ENCODE peak calls at places on chromosome 18, in seven cellular contexts. O is neural progenitor cell, U is K562, G is psoas muscle, L is body of pancreas, Q is right cardiac atrium, R is transverse colon. D is an unnamed sample.

GRCh38 chr18:21763846-21764646 is 23.5 kb downstream of the MIB1 start:
- DNase-seq in O (no peak), U (no peak), G (no peak), L (no peak), Q (no peak), R (no peak), D (no peak)

GRCh38 chr18:37138456-37138855 is 309.5 kb downstream of the KIAA1328 start:
- DNase-seq in O (no peak), U (no peak), G (no peak), L (no peak), Q (no peak), R (no peak), D (no peak)

GRCh38 chr18:58195278-58195721 is 151.3 kb downstream of the NEDD4L start:
- DNase-seq in O (peak; percentile 41), U (no peak), G (no peak), L (peak; percentile 74), Q (no peak), R (peak; percentile 64), D (peak; percentile 78)

GRCh38 chr18:26479686-26480079 is 68.7 kb downstream of the KCTD1 start:
- DNase-seq in O (no peak), U (no peak), G (no peak), L (no peak), Q (no peak), R (no peak), D (no peak)

GRCh38 chr18:45588284-45588683 is 27.0 kb upstream of the SLC14A2 start:
- DNase-seq in O (no peak), U (no peak), G (no peak), L (peak; percentile 10), Q (no peak), R (no peak), D (no peak)

GRCh38 chr18:45361148-45361851 is 254.0 kb upstream of the SLC14A2 start:
- DNase-seq in O (no peak), U (no peak), G (no peak), L (no peak), Q (peak; percentile 48), R (no peak), D (no peak)

GRCh38 chr18:41265047-41265446 is 690.0 kb upstream of the PIK3C3 start:
- DNase-seq in O (no peak), U (no peak), G (no peak), L (no peak), Q (no peak), R (no peak), D (no peak)

GRCh38 chr18:77098554-77099174 is 33.9 kb downstream of the MBP start:
- DNase-seq in O (no peak), U (no peak), G (no peak), L (no peak), Q (no peak), R (no peak), D (no peak)

GRCh38 chr18:10419420-10420103 is 34.9 kb upstream of the APCDD1 start:
- DNase-seq in O (no peak), U (peak; percentile 55), G (no peak), L (no peak), Q (no peak), R (no peak), D (no peak)

GRCh38 chr18:33804258-33804657 is 226.2 kb downstream of the ASXL3 start:
- DNase-seq in O (no peak), U (peak; percentile 2), G (no peak), L (no peak), Q (no peak), R (no peak), D (no peak)

GRCh38 chr18:49731421-49731841 is 81.9 kb downstream of the ACAA2 start:
- DNase-seq in O (no peak), U (no peak), G (no peak), L (no peak), Q (no peak), R (no peak), D (no peak)

GRCh38 chr18:58668211-58668610 is 3.1 kb upstream of the MALT1 start:
- DNase-seq in O (no peak), U (no peak), G (no peak), L (no peak), Q (no peak), R (no peak), D (no peak)

GRCh38 chr18:33946322-33946721 is 278.4 kb downstream of the NOL4 start:
- DNase-seq in O (no peak), U (no peak), G (no peak), L (no peak), Q (no peak), R (no peak), D (no peak)

GRCh38 chr18:56869189-56869777 is 218.1 kb downstream of the WDR7 start:
- DNase-seq in O (peak; percentile 51), U (peak; percentile 32), G (no peak), L (peak; percentile 52), Q (no peak), R (no peak), D (no peak)

GRCh38 chr18:23105581-23106219 is 29.6 kb upstream of the CABLES1 start:
- DNase-seq in O (no peak), U (no peak), G (no peak), L (no peak), Q (no peak), R (peak; percentile 68), D (no peak)

GRCh38 chr18:39506581-39506980 is 1941.0 kb upstream of the CELF4 start:
- DNase-seq in O (no peak), U (no peak), G (no peak), L (no peak), Q (no peak), R (no peak), D (no peak)

GRCh38 chr18:62637807-62638687 is 77.3 kb upstream of the PHLPP1 start:
- DNase-seq in O (peak; percentile 38), U (peak; percentile 71), G (no peak), L (peak; percentile 39), Q (no peak), R (peak; percentile 55), D (no peak)

GRCh38 chr18:44826418-44827259 is 146.0 kb downstream of the SETBP1 start:
- DNase-seq in O (peak; percentile 77), U (no peak), G (peak; percentile 63), L (peak; percentile 89), Q (peak; percentile 77), R (peak; percentile 81), D (peak; percentile 73)

GRCh38 chr18:48835119-48835518 is 115.6 kb downstream of the SMAD7 start:
- DNase-seq in O (no peak), U (no peak), G (no peak), L (no peak), Q (peak; percentile 3), R (no peak), D (no peak)

GRCh38 chr18:21747268-21747667 is 6.7 kb downstream of the MIB1 start:
- DNase-seq in O (no peak), U (no peak), G (no peak), L (no peak), Q (no peak), R (no peak), D (no peak)

GRCh38 chr18:3455938-3456685 is 6.1 kb downstream of the TGIF1 start:
- DNase-seq in O (no peak), U (no peak), G (no peak), L (peak; percentile 27), Q (no peak), R (peak; percentile 48), D (no peak)

GRCh38 chr18:29083545-29083944 is 906.6 kb upstream of the CDH2 start:
- DNase-seq in O (peak; percentile 27), U (no peak), G (no peak), L (no peak), Q (peak; percentile 13), R (no peak), D (no peak)

GRCh38 chr18:76573325-76574025 is 78.4 kb upstream of the ZNF516 start:
- DNase-seq in O (no peak), U (no peak), G (no peak), L (no peak), Q (no peak), R (no peak), D (no peak)

GRCh38 chr18:26476697-26477096 is 71.7 kb downstream of the KCTD1 start:
- DNase-seq in O (no peak), U (no peak), G (no peak), L (no peak), Q (no peak), R (no peak), D (no peak)

GRCh38 chr18:13222371-13223281 is 4.1 kb downstream of the LDLRAD4 start:
- DNase-seq in O (no peak), U (no peak), G (peak; percentile 82), L (peak; percentile 60), Q (peak; percentile 83), R (peak; percentile 80), D (no peak)
- H3K4me1 ChIP-seq in O (peaks cover 30% of the 10 kb centered on the region), U (peaks cover 11% of the 10 kb centered on the region), G (peaks cover 56% of the 10 kb centered on the region), L (peaks cover 63% of the 10 kb centered on the region), Q (peaks cover 26% of the 10 kb centered on the region), R (peaks cover 38% of the 10 kb centered on the region), D (peaks cover 31% of the 10 kb centered on the region)

DNA sequence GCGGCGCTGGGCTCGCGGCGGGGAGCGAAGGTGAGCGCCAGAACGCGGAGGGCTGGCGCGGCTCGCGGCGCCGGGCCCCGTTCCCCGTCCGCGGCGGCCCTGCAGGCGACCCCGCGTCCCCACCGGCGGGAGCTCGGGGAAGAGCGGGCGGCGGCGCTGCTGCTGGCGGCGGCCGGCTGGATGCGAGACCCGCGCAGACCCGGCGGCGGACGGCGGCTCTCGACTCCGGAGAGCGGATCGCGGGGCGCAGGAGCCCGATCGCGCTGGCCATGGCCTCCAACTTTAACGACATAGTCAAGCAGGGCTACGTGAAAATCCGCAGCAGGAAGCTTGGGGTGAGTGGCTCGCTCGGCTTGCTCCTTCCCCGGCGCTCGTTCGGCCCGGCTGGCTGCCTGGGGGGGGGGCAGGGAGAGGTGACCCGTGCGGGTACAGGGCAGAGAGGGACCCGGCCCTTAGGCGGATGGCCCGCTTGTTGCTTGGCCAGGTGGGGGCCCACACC is 337 bp downstream of the DOK6 start:
- DNase-seq in O (peak; percentile 69), U (no peak), G (no peak), L (no peak), Q (peak; percentile 15), R (peak; percentile 7), D (no peak)
- H3K27me3 ChIP-seq in O (peaks cover 77% of the 10 kb centered on the region), U (no peaks in the 10 kb centered on the region), G (peaks cover 16% of the 10 kb centered on the region), L (no peaks in the 10 kb centered on the region), Q (no peaks in the 10 kb centered on the region), R (peaks cover 54% of the 10 kb centered on the region), D (no peaks in the 10 kb centered on the region)

DNA sequence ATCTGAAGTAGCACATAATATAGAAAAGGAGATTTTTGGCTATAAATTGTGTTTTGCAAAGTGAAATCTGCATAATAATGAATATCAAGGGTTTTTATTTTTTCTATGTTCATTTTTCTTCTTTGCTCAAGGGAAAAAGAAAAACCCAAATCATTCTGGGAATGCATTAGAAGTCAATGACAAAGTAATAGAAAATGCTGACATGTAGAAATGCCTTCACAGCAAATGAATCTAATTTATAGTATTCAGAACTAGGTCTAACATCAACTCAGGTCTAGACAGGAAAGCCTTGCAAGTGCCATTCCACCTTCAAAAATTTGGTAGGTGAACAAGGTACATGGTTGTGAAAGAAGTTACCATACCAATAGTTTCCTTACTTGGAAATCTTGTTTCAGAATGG is 831.5 kb upstream of the CELF4 start:
- DNase-seq in O (no peak), U (no peak), G (no peak), L (no peak), Q (no peak), R (no peak), D (no peak)
- H3K4me1 ChIP-seq in O (no peaks in the 10 kb centered on the region), U (no peaks in the 10 kb centered on the region), G (no peaks in the 10 kb centered on the region), L (no peaks in the 10 kb centered on the region), Q (no peaks in the 10 kb centered on the region), R (no peaks in the 10 kb centered on the region), D (no peaks in the 10 kb centered on the region)

DNA sequence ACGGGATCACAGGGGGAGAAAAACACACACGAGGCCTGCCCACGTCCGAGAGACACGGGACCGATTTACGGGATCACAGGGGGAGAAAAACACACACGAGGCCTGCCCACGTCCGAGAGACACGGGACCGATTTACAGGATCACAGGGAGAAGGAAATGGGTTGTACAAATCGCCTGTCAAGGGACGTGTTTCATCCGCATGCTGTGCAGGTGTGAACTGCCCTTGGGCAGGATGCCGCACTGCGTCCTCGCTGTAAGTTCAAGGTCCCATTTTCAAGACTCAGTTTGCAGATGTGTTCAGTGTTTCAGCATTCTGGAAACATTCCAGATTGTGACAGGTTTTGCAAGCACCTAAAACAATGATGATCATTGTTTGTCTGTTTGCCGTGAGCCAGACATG is 2.3 kb upstream of the KCNG2 start:
- DNase-seq in O (no peak), U (no peak), G (peak; percentile 17), L (no peak), Q (no peak), R (no peak), D (peak; percentile 22)
- H3K27me3 ChIP-seq in O (peaks cover 86% of the 10 kb centered on the region), U (peaks cover 25% of the 10 kb centered on the region), G (peaks cover 21% of the 10 kb centered on the region), L (no peaks in the 10 kb centered on the region), Q (no peaks in the 10 kb centered on the region), R (peaks cover 51% of the 10 kb centered on the region), D (peaks cover 41% of the 10 kb centered on the region)

D was measured in breast epithelium.